ENCODE peak calls at places on chromosomes 3 and 15, in nine cellular contexts. M, F, J, Q, I, O, V, X and T are unnamed samples.
A peak's percentile ranks its signal among the peaks of the same experiment; 100 is the strongest.

GRCh38 chr3:167450195-167450594 is 23.6 kb downstream of the SERPINI2 start:
- DNase-seq in X (no peak), I (no peak), J (no peak), O (no peak), V (no peak), M (no peak), Q (no peak), F (no peak), T (no peak)

GRCh38 chr3:119665954-119666559 is 5.7 kb upstream of the POPDC2 start:
- DNase-seq in F (no peak), J (no peak), O (no peak), M (no peak), V (no peak), Q (no peak), X (no peak), I (no peak), T (no peak)

GRCh38 chr15:87562203-87562602 is 694.3 kb downstream of the NTRK3 start:
- DNase-seq in V (no peak), I (no peak), F (no peak), M (no peak), X (no peak), Q (no peak), J (no peak), O (no peak), T (no peak)

GRCh38 chr3:143974877-143975238 is 3.2 kb downstream of the DIPK2A start:
- DNase-seq in I (no peak), F (no peak), V (no peak), X (no peak), O (no peak), M (no peak), J (no peak), Q (peak; percentile 33), T (no peak)

GRCh38 chr3:29363110-29363509 is 82.2 kb downstream of the RBMS3 start:
- DNase-seq in M (no peak), I (no peak), F (no peak), O (no peak), Q (no peak), V (no peak), J (no peak), X (no peak), T (no peak)

GRCh38 chr3:161069441-161070251 is 35.5 kb downstream of the B3GALNT1 start:
- DNase-seq in J (peak; percentile 1), X (no peak), Q (peak; percentile 90), M (no peak), V (no peak), O (peak; percentile 84), F (no peak), I (no peak), T (peak; percentile 77)

GRCh38 chr3:72213296-72214064 is 428.5 kb upstream of the PROK2 start:
- DNase-seq in Q (no peak), F (no peak), J (no peak), M (no peak), O (no peak), I (no peak), X (no peak), V (no peak), T (no peak)

GRCh38 chr3:104951426-104951825 is 415.3 kb upstream of the ALCAM start:
- DNase-seq in X (no peak), V (no peak), F (no peak), Q (peak; percentile 67), O (no peak), M (no peak), I (no peak), J (no peak), T (peak; percentile 48)

GRCh38 chr3:100001083-100001482 is 113.2 kb downstream of the FILIP1L start:
- DNase-seq in I (no peak), V (no peak), O (no peak), M (no peak), X (no peak), Q (no peak), F (no peak), J (no peak), T (no peak)

GRCh38 chr15:51751687-51752683 is 588 bp downstream of the TMOD2 start:
- DNase-seq in F (no peak), V (peak; percentile 18), J (no peak), O (peak; percentile 31), X (peak; percentile 31), Q (peak; percentile 31), I (peak; percentile 36), M (peak; percentile 32), T (no peak)

GRCh38 chr3:123377173-123377740 is 71.6 kb downstream of the ADCY5 start:
- DNase-seq in V (no peak), M (no peak), X (no peak), O (no peak), F (no peak), J (no peak), I (no peak), Q (no peak), T (no peak)

GRCh38 chr3:143167956-143168355 is 48.4 kb downstream of the CHST2 start:
- DNase-seq in X (no peak), Q (no peak), M (no peak), I (no peak), J (no peak), F (no peak), V (no peak), O (no peak), T (peak; percentile 41)

GRCh38 chr15:29100486-29101000 is 169.1 kb downstream of the NSMCE3 start:
- DNase-seq in F (no peak), V (no peak), Q (no peak), O (no peak), X (no peak), I (no peak), M (no peak), J (no peak), T (no peak)

GRCh38 chr15:58475573-58476524 is 44.1 kb downstream of the LIPC start:
- DNase-seq in X (no peak), J (no peak), Q (peak; percentile 75), O (peak; percentile 38), I (no peak), V (peak; percentile 92), F (no peak), M (no peak), T (no peak)

GRCh38 chr3:40829876-40830275 is 305.1 kb downstream of the ZNF621 start:
- DNase-seq in Q (no peak), O (no peak), J (no peak), X (no peak), V (no peak), F (no peak), M (no peak), I (no peak), T (no peak)

GRCh38 chr3:73745429-73746247 is 120.9 kb upstream of the PDZRN3 start:
- DNase-seq in F (no peak), I (peak; percentile 31), M (peak; percentile 49), O (peak; percentile 11), J (no peak), V (no peak), X (no peak), Q (no peak), T (no peak)

GRCh38 chr15:25931846-25932245 is 68.7 kb upstream of the ATP10A start:
- DNase-seq in X (no peak), I (no peak), Q (no peak), V (no peak), O (no peak), F (no peak), M (no peak), J (no peak), T (no peak)

GRCh38 chr15:62515696-62516395 is 350.8 kb upstream of the C2CD4B start:
- DNase-seq in M (no peak), X (no peak), Q (no peak), J (no peak), F (no peak), I (no peak), V (no peak), O (no peak), T (no peak)

DNA sequence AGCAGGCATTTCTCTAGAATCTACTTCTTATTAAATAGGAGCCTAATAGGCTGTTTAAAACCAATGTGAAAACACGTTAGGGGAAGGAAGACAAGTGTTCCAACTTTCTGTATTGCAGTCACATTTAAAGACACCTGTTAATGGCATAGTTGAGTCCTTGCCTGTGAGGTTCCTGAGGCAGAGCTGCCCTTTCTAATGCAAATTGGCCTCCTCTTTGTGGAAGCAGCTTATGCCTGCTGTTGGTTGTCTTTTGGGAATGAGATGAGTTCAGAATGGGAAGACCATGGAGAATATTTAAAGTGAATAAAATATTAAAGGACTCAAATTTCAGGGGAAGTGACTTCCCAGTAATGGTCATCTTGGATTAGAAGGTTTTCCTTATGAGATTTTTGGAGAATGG is 51.2 kb downstream of the NEK11 start:
- DNase-seq in J (no peak), V (no peak), Q (no peak), M (no peak), I (no peak), F (no peak), X (no peak), O (no peak), T (no peak)
- H3K4me3 ChIP-seq in J (no peak overlapping the region), V (no peak overlapping the region), Q (no peak overlapping the region), M (no peak overlapping the region), I (no peak overlapping the region), F (no peak overlapping the region), X (no peak overlapping the region), O (no peak overlapping the region), T (no peak overlapping the region)

GRCh38 chr15:63601026-63601726 is 4.0 kb downstream of the FBXL22 start:
- DNase-seq in V (peak; percentile 21), M (no peak), O (peak; percentile 39), F (no peak), J (no peak), X (peak; percentile 32), I (peak; percentile 33), Q (peak; percentile 54), T (no peak)
- H3K4me3 ChIP-seq in V (peak overlapping the region; percentile 77), M (peak overlapping the region; percentile 65), O (peak overlapping the region; percentile 65), F (peak overlapping the region; percentile 82), J (peak overlapping the region; percentile 73), X (peak overlapping the region; percentile 81), I (peak overlapping the region; percentile 65), Q (peak overlapping the region; percentile 69), T (peak overlapping the region; percentile 76)

GRCh38 chr3:37863552-37863865 is 1.8 kb downstream of the CTDSPL start:
- DNase-seq in J (no peak), F (no peak), I (no peak), Q (no peak), V (no peak), M (no peak), O (no peak), X (no peak), T (no peak)

GRCh38 chr3:37862712-37863551 is 1.3 kb downstream of the CTDSPL start:
- DNase-seq in I (no peak), Q (peak; percentile 48), V (peak; percentile 8), X (no peak), M (peak; percentile 44), F (no peak), O (no peak), J (no peak), T (no peak)

GRCh38 chr3:37859908-37860199 is 1.8 kb upstream of the CTDSPL start:
- DNase-seq in J (no peak), Q (no peak), O (peak; percentile 19), F (peak; percentile 50), I (no peak), M (no peak), V (no peak), X (no peak), T (no peak)

GRCh38 chr3:37862219-37862711 is 585 bp downstream of the CTDSPL start:
- DNase-seq in X (peak; percentile 58), I (peak; percentile 62), V (peak; percentile 35), O (peak; percentile 44), F (no peak), Q (no peak), M (peak; percentile 58), J (no peak), T (no peak)

GRCh38 chr3:37861540-37862051 is at the start of gene CTDSPL:
- DNase-seq in J (no peak), X (peak; percentile 56), Q (peak; percentile 30), M (peak; percentile 56), V (peak; percentile 42), O (peak; percentile 35), F (no peak), I (peak; percentile 59), T (no peak)
- H3K4me3 ChIP-seq in J (peak within 1 kb of the TSS; percentile 91), X (peak within 1 kb of the TSS; percentile 82), Q (peak within 1 kb of the TSS; percentile 62), M (peak within 1 kb of the TSS; percentile 76), V (peak within 1 kb of the TSS; percentile 58), O (peak within 1 kb of the TSS; percentile 34), F (peak within 1 kb of the TSS; percentile 79), I (peak within 1 kb of the TSS; percentile 65), T (peak within 1 kb of the TSS; percentile 76)

GRCh38 chr3:172135185-172135584 is 95.8 kb downstream of the FNDC3B start:
- DNase-seq in X (no peak), M (no peak), J (no peak), I (no peak), Q (no peak), O (no peak), F (no peak), V (peak; percentile 78), T (no peak)
- H3K4me3 ChIP-seq in X (no peak overlapping the region), M (no peak overlapping the region), J (no peak overlapping the region), I (no peak overlapping the region), Q (no peak overlapping the region), O (no peak overlapping the region), F (no peak overlapping the region), V (no peak overlapping the region), T (no peak overlapping the region)